ENCODE peak calls at places on chromosomes 5 and 9, in eight cellular contexts. F, U, N, H, K, E, A and D are unnamed samples.

GRCh38 chr5:123937230-123937629 is 425.3 kb downstream of the CSNK1G3 start:
- DNase-seq in F (peak), U (no peak), N (peak), H (peak), K (no peak), E (peak), A (no peak), D (no peak)

GRCh38 chr5:150675044-150675443 is 14.0 kb downstream of the MYOZ3 start:
- DNase-seq in F (no peak), U (no peak), N (no peak), H (no peak), K (no peak), E (no peak), A (no peak), D (no peak)

GRCh38 chr9:128168731-128169308 is 8.8 kb downstream of the BBLN start:
- DNase-seq in F (no peak), U (no peak), N (no peak), H (no peak), K (no peak), E (no peak), A (no peak), D (no peak)

GRCh38 chr5:38866362-38867070 is 20.7 kb downstream of the OSMR start:
- DNase-seq in F (no peak), U (no peak), N (no peak), H (no peak), K (no peak), E (no peak), A (no peak), D (no peak)

GRCh38 chr5:111680737-111681413 is 76.1 kb downstream of the NREP start:
- DNase-seq in F (peak), U (peak), N (peak), H (peak), K (no peak), E (peak), A (no peak), D (peak)

GRCh38 chr9:93118863-93119702 is 15.0 kb downstream of the NINJ1 start:
- DNase-seq in F (no peak), U (no peak), N (no peak), H (no peak), K (no peak), E (no peak), A (peak), D (peak)

GRCh38 chr9:114612272-114612923 is 1.3 kb downstream of the TMEM268 start:
- DNase-seq in F (no peak), U (no peak), N (no peak), H (no peak), K (no peak), E (peak), A (no peak), D (no peak)

GRCh38 chr5:147551677-147552076 is 41.8 kb upstream of the DPYSL3 start:
- DNase-seq in F (no peak), U (no peak), N (no peak), H (no peak), K (no peak), E (no peak), A (no peak), D (no peak)

GRCh38 chr5:53381-54174 is 38.4 kb upstream of the PLEKHG4B start:
- DNase-seq in F (peak), U (peak), N (no peak), H (peak), K (peak), E (no peak), A (no peak), D (no peak)

GRCh38 chr9:81822263-81822865 is 105.9 kb upstream of the SPATA31D4 start:
- DNase-seq in F (no peak), U (no peak), N (no peak), H (no peak), K (no peak), E (no peak), A (no peak), D (no peak)

GRCh38 chr5:89053547-89053946 is 170.6 kb upstream of the MEF2C start:
- DNase-seq in F (no peak), U (no peak), N (no peak), H (no peak), K (no peak), E (no peak), A (no peak), D (no peak)

GRCh38 chr9:70113403-70114022 is 69.9 kb downstream of the MAMDC2 start:
- DNase-seq in F (peak), U (peak), N (no peak), H (peak), K (peak), E (peak), A (no peak), D (no peak)

GRCh38 chr5:88878976-88879375 is 4.0 kb downstream of the MEF2C start:
- DNase-seq in F (no peak), U (no peak), N (no peak), H (peak), K (no peak), E (no peak), A (no peak), D (no peak)

GRCh38 chr5:142245776-142246175 is 79.0 kb downstream of the SPRY4 start:
- DNase-seq in F (no peak), U (no peak), N (no peak), H (peak), K (peak), E (no peak), A (no peak), D (no peak)

GRCh38 chr9:119961774-119962408 is 592.7 kb upstream of the BRINP1 start:
- DNase-seq in F (peak), U (peak), N (no peak), H (peak), K (peak), E (peak), A (no peak), D (no peak)

GRCh38 chr9:136049451-136050265 is 45.4 kb downstream of the NACC2 start:
- DNase-seq in F (no peak), U (no peak), N (no peak), H (no peak), K (peak), E (no peak), A (no peak), D (no peak)

GRCh38 chr5:54719384-54720306 is 202.1 kb downstream of the SNX18 start:
- DNase-seq in F (no peak), U (no peak), N (peak), H (peak), K (no peak), E (no peak), A (no peak), D (no peak)

GRCh38 chr5:9156282-9156681 is 389.6 kb downstream of the SEMA5A start:
- DNase-seq in F (peak), U (no peak), N (peak), H (peak), K (peak), E (no peak), A (no peak), D (no peak)

GRCh38 chr9:114061830-114062474 is 16.1 kb downstream of the AMBP start:
- DNase-seq in F (no peak), U (no peak), N (no peak), H (no peak), K (no peak), E (peak), A (no peak), D (no peak)

GRCh38 chr5:88389248-88390006 is 120.8 kb upstream of the TMEM161B start:
- DNase-seq in F (no peak), U (no peak), N (no peak), H (no peak), K (no peak), E (no peak), A (no peak), D (no peak)

GRCh38 chr5:60883229-60883628 is 39.2 kb upstream of the ELOVL7 start:
- DNase-seq in F (peak), U (no peak), N (no peak), H (peak), K (peak), E (no peak), A (no peak), D (no peak)

GRCh38 chr5:133273661-133274596 is 222.1 kb downstream of the HSPA4 start:
- DNase-seq in F (peak), U (no peak), N (no peak), H (peak), K (no peak), E (no peak), A (no peak), D (no peak)

GRCh38 chr5:176856746-176857145 is 42.4 kb downstream of the HK3 start:
- DNase-seq in F (no peak), U (no peak), N (no peak), H (no peak), K (no peak), E (no peak), A (no peak), D (no peak)

GRCh38 chr5:103066346-103066745 is 53.6 kb downstream of the GIN1 start:
- DNase-seq in F (no peak), U (no peak), N (no peak), H (peak), K (no peak), E (no peak), A (no peak), D (no peak)

GRCh38 chr9:126306071-126306647 is 20.5 kb upstream of the MVB12B start:
- DNase-seq in F (no peak), U (no peak), N (no peak), H (no peak), K (no peak), E (no peak), A (no peak), D (no peak)

GRCh38 chr5:144207875-144208444 is 37.3 kb downstream of the KCTD16 start:
- DNase-seq in F (no peak), U (no peak), N (no peak), H (no peak), K (no peak), E (no peak), A (no peak), D (no peak)
- TF ChIP-seq CTCF in F (peak), U (no peak), N (no peak), H (no peak), K (no peak), E (no peak), A (no peak), D (no peak)

GRCh38 chr9:2625427-2625826 is 3.8 kb downstream of the VLDLR start:
- DNase-seq in F (no peak), U (no peak), N (no peak), H (no peak), K (no peak), E (no peak), A (no peak), D (no peak)
- TF ChIP-seq CTCF in F (no peak), U (no peak), N (no peak), H (peak), K (no peak), E (no peak), A (no peak), D (no peak)

DNA sequence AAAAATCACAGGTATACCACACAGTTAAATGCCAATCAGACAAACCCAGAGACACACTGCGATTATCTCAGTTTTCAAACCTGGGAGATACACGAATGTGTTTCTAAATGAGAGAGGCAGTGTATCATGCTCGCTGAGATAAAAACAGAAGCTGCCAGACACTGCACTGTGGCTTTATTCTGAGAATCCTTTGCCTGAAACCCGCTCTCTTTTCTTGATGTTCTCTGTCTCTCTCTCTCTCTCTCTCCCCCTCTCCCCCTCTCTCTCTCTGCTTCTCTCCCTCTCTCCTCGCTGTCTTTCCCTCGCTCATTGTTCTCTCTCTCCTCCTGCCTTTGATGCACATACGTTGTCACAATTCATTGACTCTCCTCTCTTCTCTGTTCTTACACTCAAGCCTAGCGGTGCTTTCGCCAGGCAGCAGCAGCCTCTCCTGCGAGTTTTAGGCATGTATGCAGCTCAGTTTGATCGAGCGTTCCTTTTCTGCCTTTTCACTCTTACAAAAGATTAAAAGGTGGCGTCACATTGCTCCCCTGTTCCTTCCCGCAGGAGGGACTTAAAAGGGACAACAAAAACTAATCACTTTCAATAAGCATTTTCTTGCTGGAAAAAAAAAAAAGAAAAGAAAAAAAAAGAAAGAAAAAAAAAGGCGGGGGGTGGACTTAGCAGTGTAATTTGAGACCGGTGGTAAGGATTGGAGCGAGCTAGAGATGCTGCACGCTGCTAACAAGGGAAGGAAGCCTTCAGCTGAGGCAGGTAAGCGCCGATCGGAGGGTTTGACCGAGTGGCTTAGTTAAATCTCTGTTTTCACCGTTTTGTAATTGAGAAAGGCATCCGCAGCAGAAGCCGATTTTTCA is 717.9 kb upstream of the WWC1 start:
- DNase-seq in F (peak), U (no peak), N (no peak), H (peak), K (no peak), E (no peak), A (no peak), D (no peak)
- TF ChIP-seq CTCF in F (peak), U (no peak), N (no peak), H (no peak), K (no peak), E (no peak), A (no peak), D (no peak)

DNA sequence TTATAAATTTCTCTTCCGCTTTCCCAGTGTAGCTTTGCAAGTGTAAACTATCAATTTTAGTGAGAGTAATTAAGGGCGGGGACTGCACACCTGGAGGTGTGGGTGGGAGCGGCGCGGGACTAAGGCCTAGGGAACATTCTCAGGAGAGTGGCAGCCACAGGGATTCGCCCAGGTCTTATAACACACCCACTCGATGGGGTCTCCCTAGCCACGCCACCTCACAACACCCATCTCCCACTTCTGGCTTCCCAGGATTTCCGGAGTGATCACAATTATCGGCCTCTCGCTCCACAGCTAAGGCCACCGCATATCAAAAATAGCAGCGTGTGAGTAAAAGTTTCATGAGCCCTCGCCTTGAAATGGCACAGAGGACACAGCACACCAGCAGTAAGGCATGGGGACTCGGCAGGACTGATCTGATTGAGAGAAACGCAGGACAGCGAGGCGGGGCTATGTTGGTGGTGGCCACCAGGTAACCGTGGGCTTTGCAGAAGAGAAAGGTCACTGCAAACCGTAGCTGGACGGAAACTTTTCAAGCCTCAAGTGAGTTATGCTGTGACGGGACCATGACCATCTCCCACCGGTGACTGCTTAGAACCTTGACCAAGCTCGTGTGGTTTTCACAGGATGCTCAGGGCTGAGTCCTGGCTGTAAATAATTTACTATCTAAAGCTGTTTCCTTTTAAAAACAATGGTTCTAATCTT is 1.1 kb upstream of the LPAR1 start:
- DNase-seq in F (peak), U (no peak), N (no peak), H (peak), K (no peak), E (peak), A (no peak), D (no peak)
- TF ChIP-seq CTCF in F (no peak), U (no peak), N (no peak), H (no peak), K (no peak), E (no peak), A (no peak), D (no peak)